ENCODE peak calls at places on chromosomes 12 and 14, in ten cellular contexts. G is heart left ventricle, K is stomach, Z is Peyer's patch, I is erythroblast, D is endothelial cell of umbilical vein, W is IMR-90, R is lower leg skin, X is transverse colon, J is suprapubic skin. T is an unnamed sample.

GRCh38 chr12:70603044-70603443 is 34.2 kb downstream of the PTPRB start:
- DNase-seq in G (no peak), K (no peak), Z (no peak), I (no peak), D (peak; percentile 65), W (peak; percentile 81), R (no peak), X (no peak), J (no peak), T (no peak)

GRCh38 chr14:93199031-93199430 is 7.8 kb downstream of the GON7 start:
- DNase-seq in G (no peak), K (no peak), Z (no peak), I (no peak), D (no peak), W (no peak), R (no peak), X (no peak), J (no peak), T (no peak)

GRCh38 chr12:108816652-108817335 is 40.6 kb downstream of the SSH1 start:
- DNase-seq in G (no peak), K (no peak), Z (no peak), I (peak; percentile 24), D (no peak), W (no peak), R (no peak), X (peak; percentile 67), J (no peak), T (no peak)

GRCh38 chr12:57096099-57096572 is 7.2 kb downstream of the NAB2 start:
- DNase-seq in G (no peak), K (no peak), Z (no peak), I (no peak), D (no peak), W (no peak), R (peak; percentile 75), X (no peak), J (no peak), T (no peak)

GRCh38 chr12:65121049-65121955 is at the start of gene WIF1:
- DNase-seq in G (no peak), K (peak; percentile 45), Z (peak; percentile 46), I (peak; percentile 22), D (peak; percentile 22), W (no peak), R (no peak), X (peak; percentile 19), J (no peak), T (peak; percentile 10)

GRCh38 chr14:67187210-67187609 is 2.0 kb upstream of the GARIN2 start:
- DNase-seq in G (no peak), K (no peak), Z (no peak), I (no peak), D (peak; percentile 31), W (peak; percentile 89), R (no peak), X (no peak), J (no peak), T (no peak)

GRCh38 chr12:93122089-93122488 is 193.0 kb upstream of the EEA1 start:
- DNase-seq in G (no peak), K (no peak), Z (no peak), I (no peak), D (no peak), W (peak; percentile 81), R (no peak), X (no peak), J (no peak), T (no peak)

GRCh38 chr12:128644664-128645296 is 179.0 kb downstream of the SLC15A4 start:
- DNase-seq in G (no peak), K (peak; percentile 40), Z (peak; percentile 90), I (peak; percentile 34), D (no peak), W (no peak), R (no peak), X (peak; percentile 83), J (no peak), T (peak; percentile 36)

GRCh38 chr12:41566703-41567102 is 378.6 kb downstream of the PDZRN4 start:
- DNase-seq in G (no peak), K (no peak), Z (no peak), I (no peak), D (no peak), W (no peak), R (no peak), X (no peak), J (no peak), T (no peak)

GRCh38 chr14:31172084-31172483 is 35.5 kb downstream of the HECTD1 start:
- DNase-seq in G (no peak), K (no peak), Z (no peak), I (no peak), D (no peak), W (peak; percentile 61), R (no peak), X (no peak), J (no peak), T (no peak)

GRCh38 chr12:6532927-6533652 is 1.2 kb upstream of the GAPDH start:
- DNase-seq in G (peak; percentile 73), K (peak; percentile 65), Z (peak; percentile 83), I (peak; percentile 70), D (no peak), W (peak; percentile 76), R (no peak), X (peak; percentile 73), J (no peak), T (no peak)

GRCh38 chr14:31819281-31819680 is 257.8 kb upstream of the ARHGAP5 start:
- DNase-seq in G (no peak), K (no peak), Z (no peak), I (no peak), D (no peak), W (no peak), R (no peak), X (no peak), J (no peak), T (no peak)

GRCh38 chr14:23633160-23633701 is 2.9 kb upstream of the DHRS2 start:
- DNase-seq in G (no peak), K (no peak), Z (no peak), I (no peak), D (no peak), W (no peak), R (no peak), X (no peak), J (no peak), T (no peak)

GRCh38 chr12:56998981-56999380 is 7.4 kb downstream of the ZBTB39 start:
- DNase-seq in G (no peak), K (no peak), Z (no peak), I (no peak), D (no peak), W (no peak), R (no peak), X (peak; percentile 29), J (no peak), T (peak; percentile 66)

GRCh38 chr14:104102282-104102914 is 16.9 kb downstream of the ASPG start:
- DNase-seq in G (no peak), K (no peak), Z (no peak), I (no peak), D (no peak), W (no peak), R (no peak), X (no peak), J (no peak), T (no peak)

GRCh38 chr14:95413289-95414215 is 93.8 kb upstream of the CLMN start:
- DNase-seq in G (no peak), K (no peak), Z (no peak), I (no peak), D (no peak), W (peak; percentile 10), R (no peak), X (no peak), J (no peak), T (no peak)

GRCh38 chr12:67910360-67911292 is 78.6 kb upstream of the IFNG-AS1 start:
- DNase-seq in G (no peak), K (no peak), Z (no peak), I (no peak), D (no peak), W (peak; percentile 95), R (no peak), X (no peak), J (no peak), T (no peak)

GRCh38 chr14:99579077-99579836 is 24.8 kb downstream of the CCDC85C start:
- DNase-seq in G (no peak), K (peak; percentile 92), Z (peak; percentile 79), I (no peak), D (no peak), W (no peak), R (peak; percentile 59), X (peak; percentile 86), J (no peak), T (no peak)
- TF ChIP-seq POLR2A in G (no peak), K (no peak), Z (peak; percentile 10), I (no peak), D (no peak), W (no peak), R (no peak), X (no peak), J (no peak), T (no peak)

GRCh38 chr12:49652921-49653520 is 29.7 kb downstream of the PRPF40B start:
- DNase-seq in G (no peak), K (no peak), Z (no peak), I (no peak), D (no peak), W (no peak), R (no peak), X (no peak), J (no peak), T (no peak)
- TF ChIP-seq POLR2A in G (no peak), K (no peak), Z (no peak), I (no peak), D (no peak), W (no peak), R (no peak), X (no peak), J (no peak), T (no peak)

GRCh38 chr14:91835197-91835919 is 32.0 kb downstream of the TC2N start:
- DNase-seq in G (no peak), K (peak; percentile 34), Z (peak; percentile 54), I (no peak), D (no peak), W (no peak), R (no peak), X (peak; percentile 37), J (no peak), T (no peak)

GRCh38 chr14:91834571-91834970 is 32.8 kb downstream of the TC2N start:
- DNase-seq in G (no peak), K (no peak), Z (no peak), I (no peak), D (no peak), W (no peak), R (no peak), X (no peak), J (no peak), T (no peak)

GRCh38 chr14:91839754-91840153 is 27.6 kb downstream of the TC2N start:
- DNase-seq in G (no peak), K (no peak), Z (no peak), I (no peak), D (no peak), W (no peak), R (no peak), X (no peak), J (no peak), T (no peak)

GRCh38 chr14:91837076-91837475 is 30.3 kb downstream of the TC2N start:
- DNase-seq in G (no peak), K (no peak), Z (no peak), I (no peak), D (no peak), W (no peak), R (no peak), X (no peak), J (no peak), T (no peak)

GRCh38 chr14:91835920-91836843 is 31.2 kb downstream of the TC2N start:
- DNase-seq in G (peak; percentile 28), K (peak; percentile 96), Z (peak; percentile 96), I (peak; percentile 43), D (no peak), W (no peak), R (peak; percentile 63), X (peak; percentile 92), J (peak; percentile 96), T (peak; percentile 66)
- TF ChIP-seq POLR2A in G (no peak), K (no peak), Z (peak; percentile 63), I (no peak), D (no peak), W (no peak), R (no peak), X (peak; percentile 72), J (no peak), T (no peak)

GRCh38 chr14:97408937-97409860 is 612.0 kb downstream of the VRK1 start:
- DNase-seq in G (no peak), K (no peak), Z (no peak), I (no peak), D (no peak), W (no peak), R (no peak), X (no peak), J (no peak), T (no peak)
- TF ChIP-seq POLR2A in G (no peak), K (no peak), Z (no peak), I (no peak), D (no peak), W (no peak), R (no peak), X (no peak), J (no peak), T (no peak)